ENCODE peak calls at places on chromosomes 5 and 9, in nine cellular contexts. X, S, D, Y, H, Z, M, J and O are unnamed samples.

GRCh38 chr5:72767289-72768010 is 49.0 kb upstream of the TNPO1 start:
- DNase-seq in X (no peak), S (no peak), D (peak; percentile 10), Y (no peak), H (no peak), Z (no peak), M (peak; percentile 57), J (no peak), O (no peak)

GRCh38 chr5:154829589-154830218 is 20.7 kb downstream of the FAXDC2 start:
- DNase-seq in X (no peak), S (no peak), D (peak; percentile 85), Y (peak; percentile 70), H (no peak), Z (no peak), M (no peak), J (no peak), O (peak; percentile 88)

GRCh38 chr5:174327317-174327864 is 281.9 kb downstream of the NSG2 start:
- DNase-seq in X (peak; percentile 88), S (peak; percentile 87), D (peak; percentile 55), Y (peak; percentile 48), H (peak; percentile 57), Z (peak; percentile 70), M (peak; percentile 68), J (no peak), O (no peak)

GRCh38 chr9:94881023-94881422 is 154.5 kb downstream of the AOPEP start:
- DNase-seq in X (no peak), S (no peak), D (no peak), Y (no peak), H (no peak), Z (no peak), M (no peak), J (no peak), O (no peak)

GRCh38 chr9:4933177-4933576 is 51.9 kb upstream of the JAK2 start:
- DNase-seq in X (no peak), S (no peak), D (no peak), Y (no peak), H (no peak), Z (no peak), M (no peak), J (no peak), O (no peak)

GRCh38 chr9:129889461-129889935 is 54.2 kb downstream of the USP20 start:
- DNase-seq in X (no peak), S (no peak), D (no peak), Y (no peak), H (no peak), Z (no peak), M (no peak), J (no peak), O (no peak)

GRCh38 chr9:136845465-136846261 is 3.4 kb downstream of the AJM1 start:
- DNase-seq in X (no peak), S (no peak), D (no peak), Y (no peak), H (no peak), Z (no peak), M (no peak), J (no peak), O (no peak)

GRCh38 chr9:101536938-101537337 is 3.3 kb downstream of the RNF20 start:
- DNase-seq in X (no peak), S (peak; percentile 43), D (peak; percentile 34), Y (no peak), H (peak; percentile 14), Z (peak; percentile 23), M (peak; percentile 25), J (no peak), O (no peak)

GRCh38 chr5:53891159-53891558 is 330.7 kb downstream of the NDUFS4 start:
- DNase-seq in X (no peak), S (no peak), D (no peak), Y (no peak), H (no peak), Z (no peak), M (no peak), J (no peak), O (no peak)

GRCh38 chr5:142841511-142842255 is 71.5 kb downstream of the ARHGAP26 start:
- DNase-seq in X (no peak), S (no peak), D (no peak), Y (no peak), H (no peak), Z (peak; percentile 5), M (no peak), J (peak; percentile 55), O (no peak)

GRCh38 chr5:157057459-157058370 is 1.2 kb downstream of the HAVCR1 start:
- DNase-seq in X (no peak), S (no peak), D (no peak), Y (no peak), H (no peak), Z (no peak), M (no peak), J (no peak), O (no peak)

GRCh38 chr5:164252-164651 is 27.0 kb upstream of the LRRC14B start:
- DNase-seq in X (no peak), S (no peak), D (no peak), Y (no peak), H (no peak), Z (no peak), M (no peak), J (no peak), O (no peak)

GRCh38 chr5:162190-162564 is 29.1 kb upstream of the LRRC14B start:
- DNase-seq in X (no peak), S (no peak), D (no peak), Y (no peak), H (no peak), Z (no peak), M (no peak), J (no peak), O (no peak)

GRCh38 chr5:162565-163337 is 28.5 kb upstream of the LRRC14B start:
- DNase-seq in X (no peak), S (no peak), D (no peak), Y (no peak), H (no peak), Z (no peak), M (no peak), J (no peak), O (peak; percentile 54)

GRCh38 chr5:163841-164240 is 27.5 kb upstream of the LRRC14B start:
- DNase-seq in X (no peak), S (no peak), D (no peak), Y (no peak), H (no peak), Z (no peak), M (no peak), J (no peak), O (peak; percentile 45)

GRCh38 chr5:163338-163620 is 28.0 kb upstream of the LRRC14B start:
- DNase-seq in X (no peak), S (no peak), D (no peak), Y (no peak), H (no peak), Z (no peak), M (no peak), J (no peak), O (peak; percentile 64)
- TF ChIP-seq CTCF in X (no peak), S (no peak), D (no peak), Y (no peak), H (no peak), Z (no peak), M (no peak), J (no peak), O (no peak)

GRCh38 chr9:131019387-131020239 is 10.6 kb downstream of the LAMC3 start:
- DNase-seq in X (peak; percentile 59), S (no peak), D (peak; percentile 37), Y (no peak), H (no peak), Z (no peak), M (no peak), J (no peak), O (no peak)

GRCh38 chr9:131017067-131017466 is 8.1 kb downstream of the LAMC3 start:
- DNase-seq in X (peak; percentile 56), S (no peak), D (no peak), Y (no peak), H (no peak), Z (no peak), M (no peak), J (no peak), O (no peak)

GRCh38 chr9:131020388-131020787 is 11.4 kb downstream of the LAMC3 start:
- DNase-seq in X (no peak), S (no peak), D (no peak), Y (no peak), H (no peak), Z (no peak), M (peak; percentile 77), J (no peak), O (no peak)

GRCh38 chr9:131020862-131021261 is 11.9 kb downstream of the LAMC3 start:
- DNase-seq in X (no peak), S (no peak), D (no peak), Y (no peak), H (no peak), Z (no peak), M (no peak), J (no peak), O (no peak)

DNA sequence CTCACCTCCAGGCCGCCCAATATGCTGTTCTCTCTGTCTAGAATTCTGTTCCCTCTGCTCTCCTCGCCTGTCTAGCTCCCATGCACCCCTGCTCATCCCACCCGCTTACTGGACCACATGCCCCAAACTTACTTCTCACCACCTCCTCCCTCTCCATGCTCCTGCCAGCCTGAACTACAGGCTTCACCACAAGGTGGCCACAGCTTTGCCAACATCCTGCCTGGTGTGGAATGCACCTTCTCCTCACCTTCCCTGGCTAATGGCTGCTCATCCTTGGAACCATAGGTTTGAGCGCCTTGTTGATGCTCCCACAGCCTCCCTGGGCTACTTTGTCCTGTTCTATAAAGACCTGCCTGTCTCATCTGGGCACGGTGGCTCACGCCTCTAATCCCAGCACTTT is 9.6 kb downstream of the LAMC3 start:
- DNase-seq in X (no peak), S (no peak), D (no peak), Y (no peak), H (no peak), Z (no peak), M (no peak), J (no peak), O (no peak)
- TF ChIP-seq CTCF in X (no peak), S (peak; percentile 32), D (no peak), Y (no peak), H (no peak), Z (peak; percentile 21), M (peak; percentile 38), J (no peak), O (peak; percentile 39)

DNA sequence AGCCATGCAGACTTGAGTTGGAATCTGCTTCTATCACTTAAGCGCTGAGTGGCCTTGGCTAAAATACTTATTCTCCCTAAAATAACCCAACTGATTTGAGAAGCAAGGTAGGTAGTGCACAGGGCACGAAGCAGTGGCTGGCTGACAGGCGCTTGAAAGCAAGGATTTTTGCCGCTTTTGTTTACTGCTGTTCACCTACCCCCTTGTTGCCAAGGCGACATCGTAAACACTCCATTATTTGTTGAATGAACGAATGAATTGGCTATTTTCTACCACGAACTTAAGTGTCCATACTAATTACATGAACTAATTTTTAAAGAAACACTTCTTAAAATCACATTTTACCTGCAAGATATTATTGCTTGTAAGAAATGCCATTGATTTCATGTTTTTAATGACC is 98.0 kb downstream of the ANKH start:
- DNase-seq in X (no peak), S (no peak), D (no peak), Y (no peak), H (no peak), Z (no peak), M (no peak), J (no peak), O (no peak)
- TF ChIP-seq CTCF in X (no peak), S (no peak), D (no peak), Y (no peak), H (no peak), Z (no peak), M (no peak), J (no peak), O (no peak)

DNA sequence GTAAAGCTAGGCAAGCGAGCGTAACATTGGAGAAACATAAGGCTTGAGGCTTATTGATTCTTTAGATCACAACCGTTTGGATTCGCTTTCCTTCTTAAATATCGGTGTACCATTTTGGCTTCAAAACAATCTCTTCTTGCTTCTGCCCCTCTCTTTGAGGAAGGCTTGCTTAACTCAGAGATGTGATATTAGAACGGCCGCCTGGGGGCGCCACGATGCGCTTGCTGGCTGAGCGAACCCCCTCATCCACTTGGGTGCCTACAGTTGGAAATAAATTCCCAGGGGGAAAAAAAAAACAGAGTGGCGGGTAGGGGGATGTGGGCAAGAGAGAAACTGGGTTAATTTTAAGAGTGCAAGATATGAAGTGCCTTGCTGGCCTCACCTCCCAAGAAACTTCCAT is 116.0 kb downstream of the DPYSL3 start:
- DNase-seq in X (no peak), S (peak; percentile 37), D (no peak), Y (no peak), H (no peak), Z (no peak), M (no peak), J (no peak), O (no peak)
- TF ChIP-seq CTCF in X (no peak), S (peak; percentile 58), D (no peak), Y (no peak), H (no peak), Z (peak; percentile 29), M (peak; percentile 53), J (peak; percentile 25), O (peak; percentile 26)